ENCODE peak calls at places on chromosomes 4 and X, in five cellular contexts. Y is HCT116, B is H1, K is breast epithelium, E is upper lobe of left lung. T is an unnamed sample. For H3K9me3, the result is how much of the 10 kb centered on the place peaks cover.

GRCh38 chr4:80307774-80308465 is 27.6 kb upstream of the CFAP299 start:
- DNase-seq in E (peak), K (no peak), Y (no peak), B (no peak), T (no peak)

GRCh38 chr4:2860391-2861348 is 17.0 kb downstream of the ADD1 start:
- DNase-seq in Y (no peak), B (peak), K (no peak), E (peak), T (no peak)

GRCh38 chr4:86977621-86978184 is 42.9 kb downstream of the AFF1 start:
- DNase-seq in E (no peak), B (no peak), Y (peak), K (no peak), T (no peak)

GRCh38 chr4:98728433-98728832 is 70.0 kb upstream of the TSPAN5 start:
- DNase-seq in K (no peak), B (no peak), E (no peak), Y (no peak), T (no peak)

GRCh38 chr4:38189445-38189844 is 229.2 kb downstream of the PTTG2 start:
- DNase-seq in B (no peak), K (no peak), Y (peak), E (no peak), T (no peak)

GRCh38 chrX:124862304-124862703 is 457.4 kb upstream of the TEX13C start:
- DNase-seq in B (no peak), E (no peak), Y (no peak), K (no peak), T (no peak)

GRCh38 chrX:74593593-74593992 is 20.8 kb downstream of the RLIM start:
- DNase-seq in K (no peak), B (no peak), E (no peak), Y (no peak), T (no peak)

GRCh38 chrX:135543924-135544323 is 23.5 kb downstream of the INTS6L start:
- DNase-seq in B (peak), E (no peak), K (no peak), Y (no peak), T (no peak)

GRCh38 chr4:760616-761015 is 55.0 kb downstream of the PCGF3 start:
- DNase-seq in K (no peak), B (no peak), Y (no peak), E (no peak), T (no peak)
- H3K9me3 ChIP-seq in K (under half), B (under half), Y (under half), E (under half), T (under half)

GRCh38 chrX:40012800-40013682 is 84.7 kb downstream of the BCOR start:
- DNase-seq in B (peak), E (peak), K (peak), Y (no peak), T (peak)
- TF ChIP-seq POLR2AphosphoS5 in B (no peak), E (peak), K (peak), Y (peak), T (no peak)

DNA sequence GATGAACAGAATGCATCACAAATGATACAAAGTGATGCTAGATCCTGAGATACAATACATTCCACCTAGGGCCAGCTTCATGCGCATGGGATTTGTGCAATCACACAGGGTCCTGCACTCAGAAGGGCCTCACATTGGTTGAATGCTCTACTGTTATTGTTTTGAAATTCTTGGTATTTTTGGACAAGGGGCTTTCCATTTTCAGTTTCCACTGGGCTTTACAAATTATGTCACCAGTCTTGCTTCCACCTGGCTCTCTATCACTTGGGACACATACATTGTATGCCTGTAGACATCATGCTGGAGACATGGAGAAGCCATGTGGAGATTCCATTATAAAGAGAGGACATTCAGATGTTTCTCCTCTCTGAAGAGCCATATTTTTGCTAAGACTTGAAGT is 155.8 kb downstream of the NAA11 start:
- DNase-seq in E (no peak), K (no peak), B (no peak), Y (no peak), T (no peak)
- TF ChIP-seq POLR2A in E (no peak), K (no peak), B (no peak), Y (no peak), T (no peak)

DNA sequence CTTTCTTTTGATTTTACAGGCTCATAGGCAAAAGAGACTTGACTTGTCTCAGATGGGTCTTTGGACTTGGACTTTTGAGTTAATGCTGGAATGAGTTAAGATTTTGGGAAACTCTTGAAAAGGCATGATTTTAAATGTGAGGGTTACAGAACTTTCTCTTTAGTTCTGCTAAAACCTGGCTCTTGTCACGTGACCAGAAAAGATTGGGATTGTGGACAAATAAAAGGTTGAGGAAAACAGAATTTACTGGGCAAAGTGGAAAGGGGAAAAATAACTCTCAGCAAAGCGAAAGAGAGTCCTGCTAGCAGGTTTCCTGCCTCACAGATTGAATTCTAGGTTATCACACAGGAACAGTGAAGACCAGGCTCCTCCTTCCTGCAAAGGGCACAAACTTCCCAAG is 114.0 kb downstream of the SPANXN4 start:
- DNase-seq in K (no peak), Y (no peak), E (no peak), B (no peak), T (no peak)
- H3K9me3 ChIP-seq in K (under half), Y (under half), E (under half), B (under half), T (under half)

DNA sequence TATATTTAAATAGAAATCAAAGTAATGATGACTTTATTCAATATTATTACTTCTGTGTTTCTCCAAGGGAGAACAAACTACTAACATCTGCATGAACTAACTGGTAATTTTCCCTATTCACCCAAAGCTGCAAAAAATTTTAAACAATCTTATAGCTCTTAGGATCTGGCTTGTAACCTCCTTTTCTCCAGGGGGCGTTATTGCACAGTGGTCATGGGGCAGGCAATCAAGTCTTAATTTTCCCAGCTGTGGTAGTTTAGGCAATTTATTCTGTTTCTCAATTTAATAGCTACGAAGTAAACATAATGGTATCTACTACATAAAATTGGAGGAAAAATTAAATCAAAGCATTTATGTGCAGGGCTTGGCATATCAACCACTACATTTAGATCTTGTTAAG is 137.5 kb upstream of the GUCY1A1 start:
- DNase-seq in B (no peak), K (no peak), Y (no peak), E (no peak), T (no peak)
- TF ChIP-seq POLR2AphosphoS5 in B (no peak), K (no peak), Y (no peak), E (no peak), T (no peak)